ENCODE peak calls at places on chromosomes 5 and 9, in five cellular contexts. One of them, this sample, is unnamed.

GRCh38 chr5:124596595-124597388 is 149.6 kb downstream of the ZNF608 start:
- DNase-seq in pancreas: no peak
- DNase-seq in A549: peak; percentile 70
- DNase-seq in cardiac muscle cell: peak; percentile 76
- DNase-seq in fibroblast of lung: peak; percentile 97
- DNase-seq in this sample: no peak

GRCh38 chr5:40605295-40605958 is 74.3 kb upstream of the PTGER4 start:
- DNase-seq in fibroblast of lung: peak; percentile 44
- DNase-seq in cardiac muscle cell: peak; percentile 38
- DNase-seq in pancreas: no peak
- DNase-seq in A549: no peak
- DNase-seq in this sample: no peak

GRCh38 chr5:98258939-98259338 is 514.5 kb upstream of the RGMB start:
- DNase-seq in pancreas: no peak
- DNase-seq in cardiac muscle cell: no peak
- DNase-seq in fibroblast of lung: no peak
- DNase-seq in A549: no peak
- DNase-seq in this sample: peak; percentile 70

GRCh38 chr9:128245293-128246151 is 30.3 kb downstream of the GOLGA2 start:
- DNase-seq in pancreas: no peak
- DNase-seq in cardiac muscle cell: peak; percentile 79
- DNase-seq in A549: no peak
- DNase-seq in fibroblast of lung: peak; percentile 78
- DNase-seq in this sample: peak; percentile 55

GRCh38 chr5:107669543-107670027 is 1.2 kb downstream of the EFNA5 start:
- DNase-seq in cardiac muscle cell: peak; percentile 59
- DNase-seq in pancreas: peak; percentile 66
- DNase-seq in A549: peak; percentile 9
- DNase-seq in fibroblast of lung: peak; percentile 50
- DNase-seq in this sample: peak; percentile 37

GRCh38 chr5:67031689-67032088 is 164.9 kb downstream of the CD180 start:
- DNase-seq in fibroblast of lung: peak; percentile 33
- DNase-seq in pancreas: no peak
- DNase-seq in cardiac muscle cell: no peak
- DNase-seq in A549: no peak
- DNase-seq in this sample: no peak

GRCh38 chr9:15696979-15697378 is 144.1 kb downstream of the CCDC171 start:
- DNase-seq in A549: no peak
- DNase-seq in pancreas: no peak
- DNase-seq in cardiac muscle cell: peak; percentile 18
- DNase-seq in fibroblast of lung: peak; percentile 60
- DNase-seq in this sample: no peak

GRCh38 chr9:1332161-1332560 is 282.0 kb downstream of the DMRT2 start:
- DNase-seq in pancreas: no peak
- DNase-seq in A549: no peak
- DNase-seq in fibroblast of lung: no peak
- DNase-seq in cardiac muscle cell: no peak
- DNase-seq in this sample: no peak

GRCh38 chr9:109171926-109172325 is 4.9 kb upstream of the FRRS1L start:
- DNase-seq in A549: no peak
- DNase-seq in pancreas: no peak
- DNase-seq in cardiac muscle cell: peak; percentile 67
- DNase-seq in fibroblast of lung: peak; percentile 90
- DNase-seq in this sample: no peak

GRCh38 chr9:127174386-127175318 is 52.2 kb upstream of the ANGPTL2 start:
- DNase-seq in pancreas: peak; percentile 40
- DNase-seq in fibroblast of lung: no peak
- DNase-seq in cardiac muscle cell: no peak
- DNase-seq in A549: no peak
- DNase-seq in this sample: no peak

GRCh38 chr9:121286973-121287721 is 19.2 kb downstream of the GSN start:
- DNase-seq in A549: peak; percentile 97
- DNase-seq in fibroblast of lung: peak; percentile 95
- DNase-seq in pancreas: peak; percentile 64
- DNase-seq in cardiac muscle cell: peak; percentile 97
- DNase-seq in this sample: peak; percentile 89

GRCh38 chr5:117623042-117623815 is 1048.6 kb upstream of the SEMA6A start:
- DNase-seq in fibroblast of lung: no peak
- DNase-seq in cardiac muscle cell: no peak
- DNase-seq in pancreas: no peak
- DNase-seq in A549: no peak
- DNase-seq in this sample: no peak

GRCh38 chr9:16871358-16872151 is 1.1 kb upstream of the BNC2 start:
- DNase-seq in cardiac muscle cell: peak; percentile 87
- DNase-seq in fibroblast of lung: peak; percentile 92
- DNase-seq in A549: peak; percentile 34
- DNase-seq in pancreas: peak; percentile 68
- DNase-seq in this sample: peak; percentile 88

GRCh38 chr9:115204827-115205506 is 87.0 kb upstream of the TNC start:
- DNase-seq in pancreas: no peak
- DNase-seq in A549: peak; percentile 8
- DNase-seq in cardiac muscle cell: peak; percentile 71
- DNase-seq in fibroblast of lung: peak; percentile 97
- DNase-seq in this sample: no peak

GRCh38 chr5:149781612-149782011 is 51.5 kb downstream of the PPARGC1B start:
- DNase-seq in A549: no peak
- DNase-seq in cardiac muscle cell: no peak
- DNase-seq in pancreas: no peak
- DNase-seq in fibroblast of lung: no peak
- DNase-seq in this sample: no peak

GRCh38 chr5:80623911-80624457 is 30.5 kb upstream of the MSH3 start:
- DNase-seq in A549: no peak
- DNase-seq in cardiac muscle cell: no peak
- DNase-seq in pancreas: no peak
- DNase-seq in fibroblast of lung: no peak
- DNase-seq in this sample: no peak

GRCh38 chr5:168755548-168756093 is 176.5 kb upstream of the PANK3 start:
- DNase-seq in fibroblast of lung: no peak
- DNase-seq in pancreas: no peak
- DNase-seq in cardiac muscle cell: no peak
- DNase-seq in A549: no peak
- DNase-seq in this sample: no peak

GRCh38 chr5:38532165-38532669 is 24.2 kb downstream of the LIFR start:
- DNase-seq in A549: no peak
- DNase-seq in pancreas: no peak
- DNase-seq in cardiac muscle cell: no peak
- DNase-seq in fibroblast of lung: no peak
- DNase-seq in this sample: no peak

GRCh38 chr9:136430591-136431234 is 8.9 kb downstream of the INPP5E start:
- DNase-seq in fibroblast of lung: no peak
- DNase-seq in pancreas: no peak
- DNase-seq in cardiac muscle cell: no peak
- DNase-seq in A549: no peak
- DNase-seq in this sample: peak; percentile 66

GRCh38 chr9:95771556-95772280 is 103.8 kb upstream of the ERCC6L2 start:
- DNase-seq in pancreas: no peak
- DNase-seq in fibroblast of lung: peak; percentile 56
- DNase-seq in A549: no peak
- DNase-seq in cardiac muscle cell: peak; percentile 89
- DNase-seq in this sample: peak; percentile 50

GRCh38 chr5:150578781-150579461 is 61.5 kb upstream of the SYNPO start:
- DNase-seq in pancreas: no peak
- DNase-seq in fibroblast of lung: no peak
- DNase-seq in cardiac muscle cell: no peak
- DNase-seq in A549: no peak
- DNase-seq in this sample: no peak

GRCh38 chr5:157828031-157828948 is 30.7 kb downstream of the CLINT1 start:
- DNase-seq in fibroblast of lung: peak; percentile 17
- DNase-seq in pancreas: no peak
- DNase-seq in cardiac muscle cell: peak; percentile 15
- DNase-seq in A549: no peak
- DNase-seq in this sample: no peak

GRCh38 chr5:56246769-56247168 is 13.6 kb upstream of the ANKRD55 start:
- DNase-seq in pancreas: no peak
- DNase-seq in fibroblast of lung: no peak
- DNase-seq in A549: no peak
- DNase-seq in cardiac muscle cell: no peak
- DNase-seq in this sample: no peak

GRCh38 chr5:8843766-8844165 is 702.1 kb downstream of the SEMA5A start:
- DNase-seq in A549: no peak
- DNase-seq in fibroblast of lung: peak; percentile 84
- DNase-seq in pancreas: no peak
- DNase-seq in cardiac muscle cell: peak; percentile 80
- DNase-seq in this sample: peak; percentile 40

GRCh38 chr5:123700624-123701023 is 188.6 kb downstream of the CSNK1G3 start:
- DNase-seq in fibroblast of lung: peak; percentile 99
- DNase-seq in cardiac muscle cell: peak; percentile 98
- DNase-seq in pancreas: no peak
- DNase-seq in A549: peak; percentile 29
- DNase-seq in this sample: no peak

GRCh38 chr5:30650311-30650710 is 543.2 kb upstream of the CDH6 start:
- DNase-seq in pancreas: no peak
- DNase-seq in cardiac muscle cell: no peak
- DNase-seq in fibroblast of lung: no peak
- DNase-seq in A549: no peak
- DNase-seq in this sample: no peak

GRCh38 chr5:139468421-139468931 is 2.3 kb upstream of the SMIM33 start:
- DNase-seq in fibroblast of lung: no peak
- DNase-seq in pancreas: no peak
- DNase-seq in cardiac muscle cell: no peak
- DNase-seq in A549: no peak
- DNase-seq in this sample: no peak

GRCh38 chr9:106916491-106917235 is 53.7 kb downstream of the ZNF462 start:
- DNase-seq in A549: peak; percentile 62
- DNase-seq in cardiac muscle cell: peak; percentile 82
- DNase-seq in pancreas: no peak
- DNase-seq in fibroblast of lung: peak; percentile 94
- DNase-seq in this sample: no peak

DNA sequence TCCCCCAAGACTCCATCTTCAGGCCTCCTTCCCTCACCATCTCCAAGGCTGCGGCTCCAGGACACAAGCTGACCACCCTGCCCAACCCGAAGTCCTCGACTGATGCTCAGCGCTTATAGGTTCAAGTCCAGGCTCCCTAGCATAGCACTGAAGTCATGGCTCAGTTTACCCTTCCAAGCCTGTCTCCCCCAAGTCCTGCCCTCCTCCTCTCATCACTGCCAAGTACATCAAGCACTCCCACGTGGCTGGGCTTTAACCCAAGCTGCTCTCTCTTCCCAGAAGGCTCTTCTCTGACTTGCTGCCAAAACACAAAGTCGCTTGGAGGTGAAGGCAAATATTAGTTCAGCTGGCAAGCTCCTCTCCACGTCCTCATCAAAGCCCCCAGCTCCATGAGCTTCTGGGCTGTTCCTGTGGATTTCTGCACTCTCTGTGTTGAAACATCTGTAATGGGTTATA is 22.1 kb upstream of the MARCHF6 start:
- DNase-seq in cardiac muscle cell: peak; percentile 94
- DNase-seq in pancreas: peak; percentile 56
- DNase-seq in fibroblast of lung: peak; percentile 81
- DNase-seq in A549: no peak
- DNase-seq in this sample: peak; percentile 74
- H3K27ac ChIP-seq in cardiac muscle cell: no peak overlapping the region
- H3K27ac ChIP-seq in pancreas: peak overlapping the region; percentile 50
- H3K27ac ChIP-seq in fibroblast of lung: no peak overlapping the region
- H3K27ac ChIP-seq in A549: no peak overlapping the region
- H3K27ac ChIP-seq in this sample: peak overlapping the region; percentile 13

GRCh38 chr9:40913928-40914673 is 214.4 kb downstream of the FOXD4L6 start:
- DNase-seq in pancreas: no peak
- DNase-seq in cardiac muscle cell: no peak
- DNase-seq in A549: no peak
- DNase-seq in fibroblast of lung: no peak
- DNase-seq in this sample: no peak

GRCh38 chr9:40909821-40910220 is 218.7 kb downstream of the FOXD4L6 start:
- DNase-seq in cardiac muscle cell: no peak
- DNase-seq in A549: no peak
- DNase-seq in fibroblast of lung: no peak
- DNase-seq in pancreas: no peak
- DNase-seq in this sample: no peak

GRCh38 chr9:40914772-40915659 is 213.5 kb downstream of the FOXD4L6 start:
- DNase-seq in pancreas: no peak
- DNase-seq in cardiac muscle cell: no peak
- DNase-seq in A549: no peak
- DNase-seq in fibroblast of lung: no peak
- DNase-seq in this sample: no peak

GRCh38 chr9:40913096-40913719 is 215.3 kb downstream of the FOXD4L6 start:
- DNase-seq in pancreas: no peak
- DNase-seq in A549: no peak
- DNase-seq in fibroblast of lung: no peak
- DNase-seq in cardiac muscle cell: no peak
- DNase-seq in this sample: no peak

DNA sequence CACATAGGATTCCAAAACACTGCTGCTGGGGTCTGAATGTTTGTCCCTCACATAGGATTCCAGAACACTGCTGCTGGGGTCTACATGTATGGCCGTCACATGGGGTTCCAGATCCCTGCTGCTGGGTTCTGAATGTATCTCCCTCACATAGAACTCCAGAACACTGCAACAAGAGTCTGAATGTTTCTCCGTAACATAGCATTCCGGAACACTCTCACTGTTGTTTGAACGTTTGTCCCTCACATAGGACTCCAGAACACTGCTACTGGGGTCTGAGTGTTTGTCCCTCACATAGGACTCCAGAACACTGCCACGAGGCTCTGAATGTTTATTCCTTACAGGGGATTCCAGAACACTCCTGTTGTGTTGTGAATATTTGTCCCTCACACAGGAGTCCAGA is 216.8 kb downstream of the FOXD4L6 start:
- DNase-seq in pancreas: no peak
- DNase-seq in cardiac muscle cell: no peak
- DNase-seq in A549: no peak
- DNase-seq in fibroblast of lung: no peak
- DNase-seq in this sample: no peak
- TF ChIP-seq CTCF in pancreas: no peak
- TF ChIP-seq CTCF in cardiac muscle cell: no peak
- TF ChIP-seq CTCF in A549: no peak
- TF ChIP-seq CTCF in fibroblast of lung: no peak
- TF ChIP-seq CTCF in this sample: no peak

GRCh38 chr5:13985736-13986418 is 41.4 kb upstream of the DNAH5 start:
- DNase-seq in cardiac muscle cell: peak; percentile 91
- DNase-seq in fibroblast of lung: peak; percentile 83
- DNase-seq in A549: peak; percentile 62
- DNase-seq in pancreas: no peak
- DNase-seq in this sample: no peak
- H3K27ac ChIP-seq in cardiac muscle cell: no peak overlapping the region
- H3K27ac ChIP-seq in fibroblast of lung: peak overlapping the region; percentile 60
- H3K27ac ChIP-seq in A549: peak overlapping the region; percentile 71
- H3K27ac ChIP-seq in pancreas: no peak overlapping the region
- H3K27ac ChIP-seq in this sample: no peak overlapping the region

DNA sequence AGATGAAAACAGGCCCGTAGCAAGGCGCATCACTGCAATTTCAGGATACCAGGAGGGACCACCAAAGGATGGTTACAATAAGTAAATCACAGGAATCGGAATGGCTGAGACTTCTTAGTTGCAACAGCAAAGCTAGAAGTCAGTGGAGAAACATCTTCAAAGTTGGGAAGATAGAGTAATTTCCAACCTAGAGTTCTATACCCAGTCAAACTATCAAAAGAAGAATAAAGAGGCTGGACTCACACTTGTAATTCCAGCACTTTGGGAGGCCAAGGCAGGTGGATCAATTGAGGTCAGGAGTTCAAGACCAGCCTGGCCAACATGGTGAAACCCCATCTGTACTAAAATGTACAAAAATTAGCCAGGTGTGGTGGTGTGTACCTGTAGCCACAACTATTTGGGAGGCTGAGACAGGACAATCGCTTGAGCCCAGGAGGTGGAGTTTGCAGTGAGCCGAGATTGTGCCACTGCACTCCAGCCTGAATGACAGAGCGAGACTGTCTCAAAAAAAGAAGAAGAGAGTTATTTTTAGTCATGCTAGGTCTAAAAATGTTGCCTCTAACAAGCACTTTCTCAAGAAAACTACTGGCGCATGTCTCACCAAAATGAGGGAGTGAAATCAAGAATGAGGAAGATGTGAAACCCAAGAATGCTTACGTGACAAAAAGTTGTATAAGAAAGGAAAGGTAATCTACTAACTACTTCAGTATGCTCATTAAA is 267.7 kb downstream of the DENND1A start:
- DNase-seq in fibroblast of lung: no peak
- DNase-seq in cardiac muscle cell: no peak
- DNase-seq in pancreas: no peak
- DNase-seq in A549: no peak
- DNase-seq in this sample: no peak
- TF ChIP-seq CTCF in fibroblast of lung: no peak
- TF ChIP-seq CTCF in cardiac muscle cell: no peak
- TF ChIP-seq CTCF in pancreas: no peak
- TF ChIP-seq CTCF in A549: no peak
- TF ChIP-seq CTCF in this sample: no peak

This sample was measured in left lung.